ENCODE peak calls at places on chromosomes 13 and 19, in six cellular contexts. Y is H1, Z is GM23338, H is PC-3, I is fibroblast of lung, Q is MM.1S. E is an unnamed sample.

GRCh38 chr13:33260168-33261098 is 25.1 kb downstream of the STARD13 start:
- DNase-seq in H (no peak), I (peak), Z (no peak), Y (no peak), Q (no peak), E (no peak)

GRCh38 chr19:36573948-36574726 is 1.0 kb upstream of the ZNF529 start:
- DNase-seq in Y (no peak), H (peak), I (peak), Q (no peak), Z (peak), E (peak)

GRCh38 chr19:56595548-56595899 is 422 bp downstream of the ZNF71 start:
- DNase-seq in I (no peak), Z (no peak), Q (no peak), H (no peak), Y (no peak), E (no peak)

GRCh38 chr19:55340784-55341147 is 1.1 kb downstream of the KMT5C start:
- DNase-seq in I (no peak), Q (peak), Y (no peak), Z (peak), H (no peak), E (no peak)

GRCh38 chr13:79966502-79966901 is 374.4 kb downstream of the SPRY2 start:
- DNase-seq in H (peak), Z (peak), Q (no peak), Y (peak), I (no peak), E (no peak)

GRCh38 chr13:77502104-77502720 is 33.3 kb upstream of the SCEL start:
- DNase-seq in Z (no peak), H (no peak), I (no peak), Y (no peak), Q (no peak), E (no peak)

GRCh38 chr19:42280761-42281174 is 11.7 kb downstream of the CIC start:
- DNase-seq in Z (no peak), I (no peak), H (no peak), Y (no peak), Q (no peak), E (no peak)

GRCh38 chr13:20192470-20193141 is at the start of gene GJB2:
- DNase-seq in Q (peak), H (peak), I (no peak), Z (peak), Y (no peak), E (no peak)

GRCh38 chr13:93700115-93700514 is 473.5 kb downstream of the GPC6 start:
- DNase-seq in Z (no peak), H (no peak), Y (no peak), Q (no peak), I (peak), E (no peak)

GRCh38 chr13:58085819-58086218 is 454.3 kb downstream of the PCDH17 start:
- DNase-seq in Y (no peak), Z (no peak), Q (peak), H (no peak), I (no peak), E (no peak)

GRCh38 chr19:5953680-5954213 is 24.2 kb downstream of the RANBP3 start:
- DNase-seq in Z (no peak), I (no peak), H (no peak), Y (no peak), Q (no peak), E (no peak)

GRCh38 chr19:6393982-6394412 is 1.0 kb upstream of the GTF2F1 start:
- DNase-seq in Y (no peak), H (no peak), Q (peak), Z (no peak), I (no peak), E (no peak)

GRCh38 chr19:30160996-30161655 is 211.1 kb upstream of the ZNF536 start:
- DNase-seq in I (no peak), Q (no peak), H (no peak), Y (no peak), Z (no peak), E (no peak)

GRCh38 chr19:11125994-11126685 is 29.4 kb downstream of the SPC24 start:
- DNase-seq in Z (peak), I (peak), Y (no peak), Q (peak), H (peak), E (peak)

GRCh38 chr19:21402303-21402985 is 5.5 kb downstream of the ZNF493 start:
- DNase-seq in Y (no peak), Q (no peak), Z (no peak), I (no peak), H (no peak), E (no peak)

GRCh38 chr19:29845576-29846176 is 33.9 kb downstream of the CCNE1 start:
- DNase-seq in Z (peak), I (no peak), Y (no peak), Q (no peak), H (no peak), E (peak)

GRCh38 chr13:47094734-47095434 is 198.0 kb upstream of the HTR2A start:
- DNase-seq in Z (peak), H (no peak), Y (no peak), I (no peak), Q (no peak), E (no peak)

GRCh38 chr13:36819811-36820140 is 754 bp downstream of the RFXAP start:
- DNase-seq in Z (peak), I (peak), H (peak), Y (no peak), Q (no peak), E (no peak)

GRCh38 chr19:6362351-6362801 is 1.0 kb downstream of the CLPP start:
- DNase-seq in I (peak), H (no peak), Q (no peak), Z (no peak), Y (no peak), E (no peak)

GRCh38 chr19:45958763-45959516 is 14.7 kb downstream of the NOVA2 start:
- DNase-seq in I (no peak), Z (no peak), Y (no peak), H (peak), Q (no peak), E (no peak)

GRCh38 chr13:35879111-35879510 is 252.1 kb downstream of the DCLK1 start:
- DNase-seq in Z (no peak), Q (peak), Y (no peak), H (no peak), I (no peak), E (no peak)

GRCh38 chr19:33394723-33395560 is 21.4 kb downstream of the CEBPG start:
- DNase-seq in Z (no peak), H (no peak), Q (no peak), I (peak), Y (no peak), E (no peak)

GRCh38 chr19:7524992-7525739 is 2.7 kb downstream of the MCOLN1 start:
- DNase-seq in Z (no peak), Q (no peak), Y (no peak), H (no peak), I (no peak), E (no peak)

GRCh38 chr19:16920816-16921529 is 32.2 kb downstream of the F2RL3 start:
- DNase-seq in Q (no peak), H (peak), I (peak), Y (no peak), Z (no peak), E (peak)

GRCh38 chr13:59176775-59177174 is 987.0 kb downstream of the DIAPH3 start:
- DNase-seq in Q (no peak), H (peak), I (no peak), Y (no peak), Z (peak), E (no peak)

GRCh38 chr19:3036119-3036794 is 7.2 kb upstream of the TLE2 start:
- DNase-seq in I (peak), H (peak), Y (peak), Z (peak), Q (peak), E (peak)

GRCh38 chr19:33470686-33471085 is 50.9 kb downstream of the PEPD start:
- DNase-seq in H (no peak), Y (no peak), Z (no peak), Q (no peak), I (no peak), E (no peak)

GRCh38 chr13:76019421-76020044 is 383.4 kb downstream of the LMO7 start:
- DNase-seq in Q (no peak), Z (peak), H (peak), Y (peak), I (no peak), E (no peak)

GRCh38 chr13:25571237-25571636 is 199.5 kb downstream of the ATP8A2 start:
- DNase-seq in Z (peak), H (no peak), Q (no peak), Y (no peak), I (no peak), E (no peak)

GRCh38 chr19:3544054-3544376 is 5.0 kb downstream of the TEKTIP1 start:
- DNase-seq in H (no peak), Y (no peak), Q (no peak), I (no peak), Z (no peak), E (no peak)

GRCh38 chr13:31346891-31347290 is 147.1 kb downstream of the B3GLCT start:
- DNase-seq in H (no peak), I (no peak), Z (no peak), Y (no peak), Q (no peak), E (no peak)

GRCh38 chr13:100544866-100545683 is 43.5 kb downstream of the GGACT start:
- DNase-seq in Q (no peak), Z (no peak), Y (no peak), H (no peak), I (no peak), E (no peak)

GRCh38 chr13:93882086-93882651 is 597.3 kb downstream of the DCT start:
- DNase-seq in Q (no peak), H (peak), I (peak), Z (no peak), Y (no peak), E (no peak)

DNA sequence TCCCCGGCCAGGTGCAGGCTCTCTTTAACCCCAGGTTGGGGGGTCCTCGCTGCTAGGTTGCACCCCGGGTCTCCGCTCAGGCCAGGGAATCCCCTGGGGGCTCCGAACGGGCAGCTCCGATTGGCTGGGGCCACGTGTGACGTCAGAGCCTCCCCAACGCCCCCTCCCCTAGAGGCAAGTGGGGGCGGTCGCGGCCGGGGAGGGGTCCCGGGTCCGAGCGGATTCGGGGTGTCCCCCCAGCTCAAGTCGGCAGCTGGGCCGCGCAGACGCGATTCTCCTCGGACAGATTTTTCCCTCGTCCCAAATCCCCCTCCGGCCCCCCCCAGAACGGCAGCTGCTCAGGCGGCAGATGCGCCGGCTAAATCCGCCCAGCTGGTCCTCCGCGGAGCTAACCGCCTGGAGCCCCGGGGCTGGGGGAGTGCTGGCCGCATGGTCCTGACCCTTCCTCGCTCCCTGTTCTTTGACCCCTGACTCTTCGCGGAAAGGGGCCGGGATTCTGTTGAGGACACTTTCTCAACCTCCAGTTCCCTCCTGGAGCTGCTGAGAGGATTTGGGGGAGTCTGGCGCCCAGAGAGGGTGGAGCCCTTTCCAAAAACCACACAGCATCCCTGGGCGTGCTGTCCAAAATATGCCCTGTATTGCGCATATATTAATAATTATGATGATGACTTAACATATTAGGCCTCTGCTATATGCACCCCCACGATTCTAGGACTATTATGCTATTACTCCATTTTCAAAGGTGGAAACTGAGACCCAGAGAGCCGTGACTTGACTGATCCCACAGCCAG is 25.4 kb upstream of the SEMA6B start:
- DNase-seq in Q (no peak), Z (peak), H (no peak), Y (no peak), I (no peak), E (no peak)
- TF ChIP-seq EZH2 in Q (no peak), Z (peak), H (no peak), Y (no peak), I (no peak), E (no peak)

DNA sequence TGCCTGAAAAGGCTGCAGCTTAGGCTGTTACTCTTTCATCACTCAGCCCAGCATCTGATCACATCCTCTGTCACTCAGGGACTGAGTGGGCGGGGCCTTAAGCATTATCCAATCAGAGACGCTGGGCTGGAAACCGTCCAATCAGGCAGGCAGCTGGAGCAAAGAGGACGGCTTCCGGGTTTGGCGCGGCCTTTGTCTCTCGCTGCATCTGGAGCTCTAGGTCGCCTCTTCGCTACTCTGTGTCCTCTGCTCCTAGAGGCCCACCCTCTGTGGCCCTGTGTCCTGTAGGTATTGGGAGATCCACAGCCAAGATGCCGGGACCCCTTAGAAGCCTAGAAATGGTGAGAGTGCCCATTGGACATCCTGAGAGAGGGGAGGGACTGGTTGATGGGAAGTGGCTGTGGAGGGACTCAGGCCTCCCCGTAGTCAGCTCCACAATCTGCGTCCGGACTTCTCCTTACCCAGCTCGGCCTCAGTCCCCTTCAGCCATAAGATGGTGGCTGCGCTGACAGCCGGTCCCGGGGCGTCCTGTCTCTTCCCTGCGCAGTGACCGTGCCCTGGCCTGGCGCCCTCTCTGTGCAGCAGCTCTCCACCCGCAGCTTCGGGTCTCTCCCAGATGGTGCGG is at the start of gene ZNF486:
- DNase-seq in Z (peak), Q (peak), Y (peak), I (peak), H (no peak), E (peak)
- H2AFZ ChIP-seq in Z (peak), Q (peak), Y (peak), I (peak), H (no peak), E (peak)

GRCh38 chr13:105984236-105984635 is 551.2 kb downstream of the EFNB2 start:
- DNase-seq in Z (no peak), Q (no peak), I (no peak), Y (no peak), H (peak), E (no peak)
- H3K4me3 ChIP-seq in Z (no peak), Q (no peak), I (no peak), Y (no peak), H (no peak), E (no peak)

GRCh38 chr19:38209152-38209551 is 14.9 kb downstream of the DPF1 start:
- DNase-seq in Z (peak), Q (no peak), H (no peak), I (no peak), Y (no peak), E (no peak)

GRCh38 chr19:38211206-38211605 is 12.8 kb downstream of the DPF1 start:
- DNase-seq in Z (peak), I (peak), Y (no peak), Q (no peak), H (no peak), E (no peak)

GRCh38 chr19:38210458-38210987 is 13.5 kb downstream of the DPF1 start:
- DNase-seq in I (peak), Q (no peak), Y (no peak), H (no peak), Z (peak), E (no peak)

GRCh38 chr19:38208571-38208970 is 15.5 kb downstream of the DPF1 start:
- DNase-seq in Y (no peak), Q (no peak), I (no peak), Z (no peak), H (no peak), E (no peak)

GRCh38 chr19:38209671-38210457 is 14.2 kb downstream of the DPF1 start:
- DNase-seq in Q (no peak), H (no peak), Z (peak), Y (no peak), I (peak), E (no peak)
- TF ChIP-seq EZH2 in Q (no peak), H (no peak), Z (no peak), Y (no peak), I (no peak), E (no peak)

GRCh38 chr13:26948353-26948752 is 187.8 kb upstream of the GPR12 start:
- DNase-seq in Z (no peak), Y (no peak), H (no peak), I (no peak), Q (no peak), E (no peak)

GRCh38 chr13:26943748-26944147 is 183.2 kb upstream of the GPR12 start:
- DNase-seq in H (no peak), Z (no peak), I (no peak), Y (no peak), Q (no peak), E (no peak)

GRCh38 chr13:26950546-26950945 is 190.0 kb upstream of the GPR12 start:
- DNase-seq in Q (no peak), H (no peak), Y (no peak), I (no peak), Z (no peak), E (no peak)

GRCh38 chr13:26949701-26950345 is 189.2 kb upstream of the GPR12 start:
- DNase-seq in Y (no peak), Q (no peak), I (no peak), H (no peak), Z (no peak), E (no peak)

GRCh38 chr13:26946675-26947342 is 186.2 kb upstream of the GPR12 start:
- DNase-seq in Y (no peak), Q (peak), I (peak), Z (peak), H (peak), E (no peak)
- H2AFZ ChIP-seq in Y (no peak), Q (no peak), I (no peak), Z (no peak), H (no peak), E (no peak)

E was measured in PC-9.